ENCODE peak calls at places on chromosomes 3 and 15, in eight cellular contexts. M, F, L, W, C, S, V and X are unnamed samples.

GRCh38 chr3:176521531-176522175 is 675.6 kb downstream of the TBL1XR1 start:
- DNase-seq in V (no peak), L (no peak), S (peak; percentile 45), C (no peak), W (no peak), M (no peak), F (peak; percentile 66), X (no peak)

GRCh38 chr3:32077260-32078084 is 28.9 kb upstream of the GPD1L start:
- DNase-seq in L (no peak), M (no peak), S (no peak), W (no peak), F (no peak), V (no peak), C (no peak), X (no peak)

GRCh38 chr3:10557783-10558373 is 52.5 kb upstream of the ATP2B2 start:
- DNase-seq in S (peak; percentile 30), C (peak; percentile 7), W (no peak), M (no peak), L (no peak), V (no peak), F (no peak), X (peak; percentile 48)

GRCh38 chr3:45499529-45499928 is 95.0 kb upstream of the LIMD1 start:
- DNase-seq in V (no peak), L (no peak), S (no peak), C (no peak), W (no peak), M (no peak), F (no peak), X (no peak)

GRCh38 chr3:146065573-146066006 is 95.4 kb downstream of the PLOD2 start:
- DNase-seq in M (no peak), L (peak; percentile 44), W (no peak), F (peak; percentile 54), S (no peak), C (no peak), V (no peak), X (no peak)

GRCh38 chr3:146125946-146126345 is 35.0 kb downstream of the PLOD2 start:
- DNase-seq in S (no peak), F (no peak), V (no peak), M (no peak), C (no peak), W (no peak), L (no peak), X (no peak)

GRCh38 chr15:25060472-25060803 is 105.7 kb downstream of the SNRPN start:
- DNase-seq in F (no peak), C (peak; percentile 14), V (peak; percentile 10), W (no peak), M (peak; percentile 23), S (no peak), L (no peak), X (peak; percentile 46)

GRCh38 chr15:73988075-73988969 is 3.8 kb downstream of the STOML1 start:
- DNase-seq in M (no peak), C (no peak), V (no peak), F (no peak), W (no peak), L (peak; percentile 44), S (no peak), X (peak; percentile 82)

GRCh38 chr3:23824699-23825444 is 19.1 kb downstream of the UBE2E1 start:
- DNase-seq in L (peak; percentile 59), M (no peak), S (no peak), C (no peak), F (no peak), W (no peak), V (no peak), X (no peak)

GRCh38 chr15:84819791-84820190 is 2.6 kb downstream of the ALPK3 start:
- DNase-seq in C (no peak), V (no peak), M (no peak), W (no peak), S (no peak), L (no peak), F (no peak), X (no peak)

GRCh38 chr3:11770477-11771381 is 76.0 kb downstream of the TAMM41 start:
- DNase-seq in M (peak; percentile 91), W (peak; percentile 69), C (peak; percentile 92), F (peak; percentile 98), L (peak; percentile 96), S (peak; percentile 95), V (peak; percentile 87), X (peak; percentile 93)

GRCh38 chr15:44010114-44010513 is 183.3 kb downstream of the WDR76 start:
- DNase-seq in S (no peak), W (no peak), M (no peak), F (no peak), V (no peak), L (no peak), C (no peak), X (no peak)

GRCh38 chr3:15979490-15979889 is 181.7 kb upstream of the ANKRD28 start:
- DNase-seq in F (no peak), L (no peak), V (no peak), S (no peak), C (peak; percentile 21), M (no peak), W (no peak), X (peak; percentile 29)

GRCh38 chr15:47326506-47326905 is 390.8 kb upstream of the SEMA6D start:
- DNase-seq in L (no peak), S (no peak), M (no peak), W (no peak), C (no peak), V (no peak), F (peak; percentile 15), X (no peak)

GRCh38 chr15:96335429-96335807 is 4.9 kb downstream of the NR2F2 start:
- DNase-seq in F (no peak), S (no peak), V (no peak), L (no peak), W (no peak), M (no peak), C (no peak), X (no peak)

GRCh38 chr15:96334705-96335428 is 4.4 kb downstream of the NR2F2 start:
- DNase-seq in F (no peak), M (no peak), V (no peak), L (no peak), C (no peak), W (no peak), S (no peak), X (no peak)

GRCh38 chr15:96337354-96337990 is 7.0 kb downstream of the NR2F2 start:
- DNase-seq in W (no peak), C (no peak), M (no peak), V (no peak), L (no peak), S (no peak), F (no peak), X (no peak)

GRCh38 chr15:96336643-96337353 is 6.3 kb downstream of the NR2F2 start:
- DNase-seq in V (no peak), C (no peak), F (peak; percentile 13), W (no peak), S (peak; percentile 49), L (peak; percentile 38), M (no peak), X (no peak)

GRCh38 chr15:96336045-96336642 is 5.6 kb downstream of the NR2F2 start:
- DNase-seq in V (no peak), S (no peak), M (no peak), W (no peak), L (peak; percentile 1), F (no peak), C (no peak), X (no peak)
- H3K4me3 ChIP-seq in V (peak overlapping the region; percentile 71), S (peak overlapping the region; percentile 61), M (peak overlapping the region; percentile 80), W (peak overlapping the region; percentile 5), L (peak overlapping the region; percentile 13), F (no peak overlapping the region), C (peak overlapping the region; percentile 62), X (peak overlapping the region; percentile 10)

GRCh38 chr3:52517796-52518722 is 15.6 kb downstream of the NT5DC2 start:
- DNase-seq in M (no peak), W (no peak), V (no peak), S (no peak), F (peak; percentile 25), L (no peak), C (no peak), X (no peak)
- H3K4me3 ChIP-seq in M (peak overlapping the region; percentile 35), W (no peak overlapping the region), V (peak overlapping the region; percentile 35), S (no peak overlapping the region), F (no peak overlapping the region), L (no peak overlapping the region), C (no peak overlapping the region), X (no peak overlapping the region)

GRCh38 chr3:194399166-194399565 is at the start of gene GP5:
- DNase-seq in L (no peak), V (no peak), M (no peak), F (no peak), S (no peak), C (no peak), W (no peak), X (no peak)

GRCh38 chr3:194396561-194396896 is 2.5 kb downstream of the GP5 start:
- DNase-seq in W (no peak), V (no peak), M (no peak), F (no peak), C (no peak), L (no peak), S (no peak), X (no peak)

GRCh38 chr3:194396897-194397756 is 1.9 kb downstream of the GP5 start:
- DNase-seq in C (no peak), W (no peak), L (no peak), M (no peak), S (peak; percentile 82), F (no peak), V (no peak), X (no peak)

GRCh38 chr3:194395767-194396527 is 3.1 kb downstream of the GP5 start:
- DNase-seq in S (peak; percentile 79), L (no peak), W (no peak), M (no peak), C (no peak), F (peak; percentile 68), V (no peak), X (no peak)

DNA sequence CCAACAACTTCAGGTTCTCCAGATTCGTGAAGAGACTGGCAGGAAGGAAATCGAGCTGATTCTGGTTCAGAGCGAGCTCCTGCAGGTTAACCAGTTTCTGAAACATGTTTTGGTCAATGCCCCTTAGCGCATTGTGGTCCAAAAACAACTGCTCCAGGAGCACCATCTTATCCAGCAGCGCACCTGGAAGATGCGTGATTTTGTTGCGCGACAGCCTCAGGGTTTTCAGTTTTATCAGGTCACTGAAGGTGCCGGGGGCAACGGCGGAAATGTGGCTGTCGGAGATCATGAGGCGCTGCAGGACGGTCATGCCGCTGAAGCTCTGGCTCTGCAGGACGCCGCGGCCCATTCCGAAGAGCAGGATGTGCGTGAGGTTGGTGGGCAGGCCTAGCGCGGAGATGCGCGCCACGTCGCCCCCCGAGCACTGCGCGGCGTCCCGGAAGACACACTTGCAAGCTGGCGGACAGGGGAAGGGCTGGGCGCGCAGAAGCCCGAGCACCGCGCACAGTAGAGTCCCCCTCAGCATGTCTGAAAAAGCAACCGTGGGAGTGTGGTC is 1.2 kb downstream of the GP5 start:
- DNase-seq in M (no peak), V (no peak), F (no peak), W (no peak), S (peak; percentile 79), C (no peak), L (no peak), X (no peak)
- H3K4me3 ChIP-seq in M (peak overlapping the region; percentile 34), V (peak overlapping the region; percentile 39), F (no peak overlapping the region), W (no peak overlapping the region), S (peak overlapping the region; percentile 35), C (no peak overlapping the region), L (no peak overlapping the region), X (no peak overlapping the region)

DNA sequence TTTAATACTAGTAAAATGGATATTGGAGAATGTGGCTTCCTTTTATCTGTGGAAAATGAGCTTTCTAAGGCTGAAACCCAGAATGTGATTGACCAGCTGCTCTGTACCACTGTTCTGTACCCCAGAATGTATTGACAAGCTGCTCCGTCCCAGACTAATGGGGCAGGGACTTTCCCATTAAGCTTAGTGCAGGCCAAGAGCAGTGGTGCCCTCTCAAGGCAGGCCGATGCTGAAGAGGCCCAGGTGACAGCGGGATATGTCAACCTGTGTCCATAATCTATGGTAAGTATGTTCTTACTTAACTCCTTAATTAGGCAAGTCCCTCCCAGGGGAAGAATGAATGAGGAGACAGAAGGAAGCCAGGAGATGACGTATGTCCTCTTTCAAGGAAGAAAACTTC is 31.1 kb downstream of the SGO1 start:
- DNase-seq in L (no peak), S (peak; percentile 49), F (peak; percentile 18), C (no peak), W (no peak), V (no peak), M (no peak), X (no peak)
- H3K4me3 ChIP-seq in L (no peak overlapping the region), S (no peak overlapping the region), F (no peak overlapping the region), C (no peak overlapping the region), W (no peak overlapping the region), V (no peak overlapping the region), M (no peak overlapping the region), X (no peak overlapping the region)